ENCODE peak calls at places on chromosomes 1 and 21, in eight cellular contexts. One of them, this sample, is unnamed.

GRCh38 chr21:45383615-45384201 is 21.3 kb upstream of the COL18A1 start:
- DNase-seq in CD4-positive, alpha-beta memory T cell: no peak
- DNase-seq in stimulated activated CD4-positive, alpha-beta T cell treated with anti-CD3 and anti-CD28 coated beads, Interleukin-15, amount 100 ng/mL, for 24 hours: no peak
- DNase-seq in NT2/D1: no peak
- DNase-seq in BE2C: peak
- DNase-seq in activated T-cell treated with anti-CD3 and anti-CD28 coated beads for 1 hour: no peak
- DNase-seq in naive B cell: no peak
- DNase-seq in LoVo: no peak
- DNase-seq in this sample: no peak

GRCh38 chr1:234963904-234964702 is 164.5 kb downstream of the TOMM20 start:
- DNase-seq in CD4-positive, alpha-beta memory T cell: no peak
- DNase-seq in stimulated activated CD4-positive, alpha-beta T cell treated with anti-CD3 and anti-CD28 coated beads, Interleukin-15, amount 100 ng/mL, for 24 hours: no peak
- DNase-seq in NT2/D1: no peak
- DNase-seq in BE2C: no peak
- DNase-seq in activated T-cell treated with anti-CD3 and anti-CD28 coated beads for 1 hour: no peak
- DNase-seq in naive B cell: no peak
- DNase-seq in LoVo: no peak
- DNase-seq in this sample: no peak

GRCh38 chr1:178048426-178048825 is 45.5 kb upstream of the RASAL2 start:
- DNase-seq in CD4-positive, alpha-beta memory T cell: no peak
- DNase-seq in stimulated activated CD4-positive, alpha-beta T cell treated with anti-CD3 and anti-CD28 coated beads, Interleukin-15, amount 100 ng/mL, for 24 hours: no peak
- DNase-seq in NT2/D1: no peak
- DNase-seq in BE2C: no peak
- DNase-seq in activated T-cell treated with anti-CD3 and anti-CD28 coated beads for 1 hour: no peak
- DNase-seq in naive B cell: no peak
- DNase-seq in LoVo: no peak
- DNase-seq in this sample: no peak

GRCh38 chr1:215226755-215227154 is 144.2 kb downstream of the KCNK2 start:
- DNase-seq in CD4-positive, alpha-beta memory T cell: no peak
- DNase-seq in stimulated activated CD4-positive, alpha-beta T cell treated with anti-CD3 and anti-CD28 coated beads, Interleukin-15, amount 100 ng/mL, for 24 hours: no peak
- DNase-seq in NT2/D1: no peak
- DNase-seq in BE2C: no peak
- DNase-seq in activated T-cell treated with anti-CD3 and anti-CD28 coated beads for 1 hour: no peak
- DNase-seq in naive B cell: no peak
- DNase-seq in LoVo: no peak
- DNase-seq in this sample: no peak

GRCh38 chr1:93605812-93606512 is 75.7 kb downstream of the BCAR3 start:
- DNase-seq in CD4-positive, alpha-beta memory T cell: no peak
- DNase-seq in stimulated activated CD4-positive, alpha-beta T cell treated with anti-CD3 and anti-CD28 coated beads, Interleukin-15, amount 100 ng/mL, for 24 hours: peak
- DNase-seq in NT2/D1: no peak
- DNase-seq in BE2C: no peak
- DNase-seq in activated T-cell treated with anti-CD3 and anti-CD28 coated beads for 1 hour: no peak
- DNase-seq in naive B cell: no peak
- DNase-seq in LoVo: peak
- DNase-seq in this sample: no peak

GRCh38 chr1:93756656-93757055 is 75.0 kb upstream of the BCAR3 start:
- DNase-seq in CD4-positive, alpha-beta memory T cell: no peak
- DNase-seq in stimulated activated CD4-positive, alpha-beta T cell treated with anti-CD3 and anti-CD28 coated beads, Interleukin-15, amount 100 ng/mL, for 24 hours: no peak
- DNase-seq in NT2/D1: no peak
- DNase-seq in BE2C: no peak
- DNase-seq in activated T-cell treated with anti-CD3 and anti-CD28 coated beads for 1 hour: no peak
- DNase-seq in naive B cell: no peak
- DNase-seq in LoVo: no peak
- DNase-seq in this sample: no peak

GRCh38 chr1:202264300-202265075 is 70.9 kb downstream of the LGR6 start:
- DNase-seq in CD4-positive, alpha-beta memory T cell: no peak
- DNase-seq in stimulated activated CD4-positive, alpha-beta T cell treated with anti-CD3 and anti-CD28 coated beads, Interleukin-15, amount 100 ng/mL, for 24 hours: no peak
- DNase-seq in NT2/D1: no peak
- DNase-seq in BE2C: no peak
- DNase-seq in activated T-cell treated with anti-CD3 and anti-CD28 coated beads for 1 hour: no peak
- DNase-seq in naive B cell: no peak
- DNase-seq in LoVo: no peak
- DNase-seq in this sample: no peak

GRCh38 chr1:66981679-66982078 is 56.9 kb downstream of the MIER1 start:
- DNase-seq in CD4-positive, alpha-beta memory T cell: peak
- DNase-seq in stimulated activated CD4-positive, alpha-beta T cell treated with anti-CD3 and anti-CD28 coated beads, Interleukin-15, amount 100 ng/mL, for 24 hours: peak
- DNase-seq in NT2/D1: no peak
- DNase-seq in BE2C: no peak
- DNase-seq in activated T-cell treated with anti-CD3 and anti-CD28 coated beads for 1 hour: peak
- DNase-seq in naive B cell: no peak
- DNase-seq in LoVo: no peak
- DNase-seq in this sample: no peak

GRCh38 chr1:221947731-221948130 is 205.8 kb upstream of the DUSP10 start:
- DNase-seq in CD4-positive, alpha-beta memory T cell: no peak
- DNase-seq in stimulated activated CD4-positive, alpha-beta T cell treated with anti-CD3 and anti-CD28 coated beads, Interleukin-15, amount 100 ng/mL, for 24 hours: no peak
- DNase-seq in NT2/D1: no peak
- DNase-seq in BE2C: no peak
- DNase-seq in activated T-cell treated with anti-CD3 and anti-CD28 coated beads for 1 hour: no peak
- DNase-seq in naive B cell: no peak
- DNase-seq in LoVo: no peak
- DNase-seq in this sample: no peak

GRCh38 chr1:104636581-104636980 is 886.9 kb downstream of the AMY1C start:
- DNase-seq in CD4-positive, alpha-beta memory T cell: no peak
- DNase-seq in stimulated activated CD4-positive, alpha-beta T cell treated with anti-CD3 and anti-CD28 coated beads, Interleukin-15, amount 100 ng/mL, for 24 hours: no peak
- DNase-seq in NT2/D1: no peak
- DNase-seq in BE2C: no peak
- DNase-seq in activated T-cell treated with anti-CD3 and anti-CD28 coated beads for 1 hour: no peak
- DNase-seq in naive B cell: no peak
- DNase-seq in LoVo: no peak
- DNase-seq in this sample: peak

GRCh38 chr1:199298825-199299224 is 660.0 kb downstream of the PTPRC start:
- DNase-seq in CD4-positive, alpha-beta memory T cell: no peak
- DNase-seq in stimulated activated CD4-positive, alpha-beta T cell treated with anti-CD3 and anti-CD28 coated beads, Interleukin-15, amount 100 ng/mL, for 24 hours: no peak
- DNase-seq in NT2/D1: no peak
- DNase-seq in BE2C: no peak
- DNase-seq in activated T-cell treated with anti-CD3 and anti-CD28 coated beads for 1 hour: no peak
- DNase-seq in naive B cell: no peak
- DNase-seq in LoVo: no peak
- DNase-seq in this sample: no peak

GRCh38 chr1:198678901-198679329 is 40.1 kb downstream of the PTPRC start:
- DNase-seq in CD4-positive, alpha-beta memory T cell: peak
- DNase-seq in stimulated activated CD4-positive, alpha-beta T cell treated with anti-CD3 and anti-CD28 coated beads, Interleukin-15, amount 100 ng/mL, for 24 hours: peak
- DNase-seq in NT2/D1: no peak
- DNase-seq in BE2C: no peak
- DNase-seq in activated T-cell treated with anti-CD3 and anti-CD28 coated beads for 1 hour: no peak
- DNase-seq in naive B cell: peak
- DNase-seq in LoVo: no peak
- DNase-seq in this sample: no peak

GRCh38 chr1:227886503-227886961 is 61.2 kb downstream of the WNT9A start:
- DNase-seq in CD4-positive, alpha-beta memory T cell: no peak
- DNase-seq in stimulated activated CD4-positive, alpha-beta T cell treated with anti-CD3 and anti-CD28 coated beads, Interleukin-15, amount 100 ng/mL, for 24 hours: no peak
- DNase-seq in NT2/D1: no peak
- DNase-seq in BE2C: peak
- DNase-seq in activated T-cell treated with anti-CD3 and anti-CD28 coated beads for 1 hour: no peak
- DNase-seq in naive B cell: no peak
- DNase-seq in LoVo: no peak
- DNase-seq in this sample: no peak

GRCh38 chr1:201503397-201504176 is 3.3 kb downstream of the CSRP1 start:
- DNase-seq in CD4-positive, alpha-beta memory T cell: no peak
- DNase-seq in stimulated activated CD4-positive, alpha-beta T cell treated with anti-CD3 and anti-CD28 coated beads, Interleukin-15, amount 100 ng/mL, for 24 hours: no peak
- DNase-seq in NT2/D1: peak
- DNase-seq in BE2C: no peak
- DNase-seq in activated T-cell treated with anti-CD3 and anti-CD28 coated beads for 1 hour: no peak
- DNase-seq in naive B cell: no peak
- DNase-seq in LoVo: no peak
- DNase-seq in this sample: peak

GRCh38 chr1:187267745-187268277 is 439.1 kb downstream of the PLA2G4A start:
- DNase-seq in CD4-positive, alpha-beta memory T cell: no peak
- DNase-seq in stimulated activated CD4-positive, alpha-beta T cell treated with anti-CD3 and anti-CD28 coated beads, Interleukin-15, amount 100 ng/mL, for 24 hours: no peak
- DNase-seq in NT2/D1: no peak
- DNase-seq in BE2C: no peak
- DNase-seq in activated T-cell treated with anti-CD3 and anti-CD28 coated beads for 1 hour: no peak
- DNase-seq in naive B cell: no peak
- DNase-seq in LoVo: no peak
- DNase-seq in this sample: no peak

GRCh38 chr1:67791261-67791660 is 42.0 kb downstream of the GNG12 start:
- DNase-seq in CD4-positive, alpha-beta memory T cell: no peak
- DNase-seq in stimulated activated CD4-positive, alpha-beta T cell treated with anti-CD3 and anti-CD28 coated beads, Interleukin-15, amount 100 ng/mL, for 24 hours: no peak
- DNase-seq in NT2/D1: no peak
- DNase-seq in BE2C: no peak
- DNase-seq in activated T-cell treated with anti-CD3 and anti-CD28 coated beads for 1 hour: no peak
- DNase-seq in naive B cell: no peak
- DNase-seq in LoVo: no peak
- DNase-seq in this sample: no peak

GRCh38 chr1:81801834-81802531 is 1.2 kb downstream of the ADGRL2 start:
- DNase-seq in CD4-positive, alpha-beta memory T cell: no peak
- DNase-seq in stimulated activated CD4-positive, alpha-beta T cell treated with anti-CD3 and anti-CD28 coated beads, Interleukin-15, amount 100 ng/mL, for 24 hours: peak
- DNase-seq in NT2/D1: peak
- DNase-seq in BE2C: peak
- DNase-seq in activated T-cell treated with anti-CD3 and anti-CD28 coated beads for 1 hour: no peak
- DNase-seq in naive B cell: no peak
- DNase-seq in LoVo: no peak
- DNase-seq in this sample: peak

GRCh38 chr21:43810505-43811261 is 21.3 kb downstream of the RRP1 start:
- DNase-seq in CD4-positive, alpha-beta memory T cell: peak
- DNase-seq in stimulated activated CD4-positive, alpha-beta T cell treated with anti-CD3 and anti-CD28 coated beads, Interleukin-15, amount 100 ng/mL, for 24 hours: peak
- DNase-seq in NT2/D1: peak
- DNase-seq in BE2C: peak
- DNase-seq in activated T-cell treated with anti-CD3 and anti-CD28 coated beads for 1 hour: peak
- DNase-seq in naive B cell: peak
- DNase-seq in LoVo: peak
- DNase-seq in this sample: peak

GRCh38 chr1:171814692-171815091 is 26.6 kb upstream of the DNM3 start:
- DNase-seq in CD4-positive, alpha-beta memory T cell: no peak
- DNase-seq in stimulated activated CD4-positive, alpha-beta T cell treated with anti-CD3 and anti-CD28 coated beads, Interleukin-15, amount 100 ng/mL, for 24 hours: no peak
- DNase-seq in NT2/D1: no peak
- DNase-seq in BE2C: no peak
- DNase-seq in activated T-cell treated with anti-CD3 and anti-CD28 coated beads for 1 hour: no peak
- DNase-seq in naive B cell: no peak
- DNase-seq in LoVo: no peak
- DNase-seq in this sample: no peak

GRCh38 chr21:42847051-42847707 is 32.2 kb downstream of the WDR4 start:
- DNase-seq in CD4-positive, alpha-beta memory T cell: no peak
- DNase-seq in stimulated activated CD4-positive, alpha-beta T cell treated with anti-CD3 and anti-CD28 coated beads, Interleukin-15, amount 100 ng/mL, for 24 hours: no peak
- DNase-seq in NT2/D1: no peak
- DNase-seq in BE2C: peak
- DNase-seq in activated T-cell treated with anti-CD3 and anti-CD28 coated beads for 1 hour: no peak
- DNase-seq in naive B cell: no peak
- DNase-seq in LoVo: no peak
- DNase-seq in this sample: no peak

GRCh38 chr1:12052008-12052573 is 11.0 kb upstream of the TNFRSF8 start:
- DNase-seq in CD4-positive, alpha-beta memory T cell: no peak
- DNase-seq in stimulated activated CD4-positive, alpha-beta T cell treated with anti-CD3 and anti-CD28 coated beads, Interleukin-15, amount 100 ng/mL, for 24 hours: peak
- DNase-seq in NT2/D1: no peak
- DNase-seq in BE2C: no peak
- DNase-seq in activated T-cell treated with anti-CD3 and anti-CD28 coated beads for 1 hour: no peak
- DNase-seq in naive B cell: no peak
- DNase-seq in LoVo: peak
- DNase-seq in this sample: no peak

GRCh38 chr1:167625040-167625823 is 4.8 kb upstream of the RCSD1 start:
- DNase-seq in CD4-positive, alpha-beta memory T cell: no peak
- DNase-seq in stimulated activated CD4-positive, alpha-beta T cell treated with anti-CD3 and anti-CD28 coated beads, Interleukin-15, amount 100 ng/mL, for 24 hours: no peak
- DNase-seq in NT2/D1: no peak
- DNase-seq in BE2C: no peak
- DNase-seq in activated T-cell treated with anti-CD3 and anti-CD28 coated beads for 1 hour: no peak
- DNase-seq in naive B cell: no peak
- DNase-seq in LoVo: no peak
- DNase-seq in this sample: no peak

GRCh38 chr1:196380311-196380710 is 227.9 kb downstream of the KCNT2 start:
- DNase-seq in CD4-positive, alpha-beta memory T cell: no peak
- DNase-seq in stimulated activated CD4-positive, alpha-beta T cell treated with anti-CD3 and anti-CD28 coated beads, Interleukin-15, amount 100 ng/mL, for 24 hours: no peak
- DNase-seq in NT2/D1: no peak
- DNase-seq in BE2C: no peak
- DNase-seq in activated T-cell treated with anti-CD3 and anti-CD28 coated beads for 1 hour: no peak
- DNase-seq in naive B cell: no peak
- DNase-seq in LoVo: no peak
- DNase-seq in this sample: no peak

GRCh38 chr1:180528868-180529470 is 26.6 kb upstream of the ACBD6 start:
- DNase-seq in CD4-positive, alpha-beta memory T cell: no peak
- DNase-seq in stimulated activated CD4-positive, alpha-beta T cell treated with anti-CD3 and anti-CD28 coated beads, Interleukin-15, amount 100 ng/mL, for 24 hours: no peak
- DNase-seq in NT2/D1: no peak
- DNase-seq in BE2C: no peak
- DNase-seq in activated T-cell treated with anti-CD3 and anti-CD28 coated beads for 1 hour: no peak
- DNase-seq in naive B cell: no peak
- DNase-seq in LoVo: no peak
- DNase-seq in this sample: no peak

GRCh38 chr21:42887321-42887720 is 5.8 kb upstream of the NDUFV3 start:
- DNase-seq in CD4-positive, alpha-beta memory T cell: no peak
- DNase-seq in stimulated activated CD4-positive, alpha-beta T cell treated with anti-CD3 and anti-CD28 coated beads, Interleukin-15, amount 100 ng/mL, for 24 hours: no peak
- DNase-seq in NT2/D1: no peak
- DNase-seq in BE2C: no peak
- DNase-seq in activated T-cell treated with anti-CD3 and anti-CD28 coated beads for 1 hour: no peak
- DNase-seq in naive B cell: no peak
- DNase-seq in LoVo: no peak
- DNase-seq in this sample: no peak

GRCh38 chr1:36224537-36225297 is 474 bp downstream of the THRAP3 start:
- DNase-seq in CD4-positive, alpha-beta memory T cell: no peak
- DNase-seq in stimulated activated CD4-positive, alpha-beta T cell treated with anti-CD3 and anti-CD28 coated beads, Interleukin-15, amount 100 ng/mL, for 24 hours: peak
- DNase-seq in NT2/D1: peak
- DNase-seq in BE2C: peak
- DNase-seq in activated T-cell treated with anti-CD3 and anti-CD28 coated beads for 1 hour: no peak
- DNase-seq in naive B cell: no peak
- DNase-seq in LoVo: peak
- DNase-seq in this sample: peak

GRCh38 chr1:81693316-81693715 is 107.4 kb upstream of the ADGRL2 start:
- DNase-seq in CD4-positive, alpha-beta memory T cell: no peak
- DNase-seq in stimulated activated CD4-positive, alpha-beta T cell treated with anti-CD3 and anti-CD28 coated beads, Interleukin-15, amount 100 ng/mL, for 24 hours: no peak
- DNase-seq in NT2/D1: no peak
- DNase-seq in BE2C: no peak
- DNase-seq in activated T-cell treated with anti-CD3 and anti-CD28 coated beads for 1 hour: no peak
- DNase-seq in naive B cell: no peak
- DNase-seq in LoVo: no peak
- DNase-seq in this sample: no peak

GRCh38 chr1:44284184-44284583 is 70.9 kb downstream of the ERI3 start:
- DNase-seq in CD4-positive, alpha-beta memory T cell: no peak
- DNase-seq in stimulated activated CD4-positive, alpha-beta T cell treated with anti-CD3 and anti-CD28 coated beads, Interleukin-15, amount 100 ng/mL, for 24 hours: no peak
- DNase-seq in NT2/D1: no peak
- DNase-seq in BE2C: no peak
- DNase-seq in activated T-cell treated with anti-CD3 and anti-CD28 coated beads for 1 hour: no peak
- DNase-seq in naive B cell: no peak
- DNase-seq in LoVo: no peak
- DNase-seq in this sample: no peak

GRCh38 chr1:15948600-15949452 is 27.1 kb downstream of the ZBTB17 start:
- DNase-seq in CD4-positive, alpha-beta memory T cell: no peak
- DNase-seq in stimulated activated CD4-positive, alpha-beta T cell treated with anti-CD3 and anti-CD28 coated beads, Interleukin-15, amount 100 ng/mL, for 24 hours: peak
- DNase-seq in NT2/D1: no peak
- DNase-seq in BE2C: no peak
- DNase-seq in activated T-cell treated with anti-CD3 and anti-CD28 coated beads for 1 hour: no peak
- DNase-seq in naive B cell: no peak
- DNase-seq in LoVo: no peak
- DNase-seq in this sample: no peak

GRCh38 chr1:239997515-239998311 is 94.0 kb upstream of the FMN2 start:
- DNase-seq in CD4-positive, alpha-beta memory T cell: no peak
- DNase-seq in stimulated activated CD4-positive, alpha-beta T cell treated with anti-CD3 and anti-CD28 coated beads, Interleukin-15, amount 100 ng/mL, for 24 hours: peak
- DNase-seq in NT2/D1: no peak
- DNase-seq in BE2C: peak
- DNase-seq in activated T-cell treated with anti-CD3 and anti-CD28 coated beads for 1 hour: no peak
- DNase-seq in naive B cell: no peak
- DNase-seq in LoVo: no peak
- DNase-seq in this sample: no peak

GRCh38 chr1:225819346-225820192 is 9.6 kb downstream of the EPHX1 start:
- DNase-seq in CD4-positive, alpha-beta memory T cell: no peak
- DNase-seq in stimulated activated CD4-positive, alpha-beta T cell treated with anti-CD3 and anti-CD28 coated beads, Interleukin-15, amount 100 ng/mL, for 24 hours: no peak
- DNase-seq in NT2/D1: no peak
- DNase-seq in BE2C: no peak
- DNase-seq in activated T-cell treated with anti-CD3 and anti-CD28 coated beads for 1 hour: no peak
- DNase-seq in naive B cell: no peak
- DNase-seq in LoVo: no peak
- DNase-seq in this sample: no peak

GRCh38 chr1:245247791-245248789 is 93.3 kb downstream of the KIF26B start:
- DNase-seq in CD4-positive, alpha-beta memory T cell: no peak
- DNase-seq in stimulated activated CD4-positive, alpha-beta T cell treated with anti-CD3 and anti-CD28 coated beads, Interleukin-15, amount 100 ng/mL, for 24 hours: no peak
- DNase-seq in NT2/D1: no peak
- DNase-seq in BE2C: no peak
- DNase-seq in activated T-cell treated with anti-CD3 and anti-CD28 coated beads for 1 hour: no peak
- DNase-seq in naive B cell: no peak
- DNase-seq in LoVo: no peak
- DNase-seq in this sample: no peak

GRCh38 chr21:32562426-32562825 is 22.9 kb downstream of the TCP10L start:
- DNase-seq in CD4-positive, alpha-beta memory T cell: no peak
- DNase-seq in stimulated activated CD4-positive, alpha-beta T cell treated with anti-CD3 and anti-CD28 coated beads, Interleukin-15, amount 100 ng/mL, for 24 hours: no peak
- DNase-seq in NT2/D1: peak
- DNase-seq in BE2C: peak
- DNase-seq in activated T-cell treated with anti-CD3 and anti-CD28 coated beads for 1 hour: no peak
- DNase-seq in naive B cell: no peak
- DNase-seq in LoVo: no peak
- DNase-seq in this sample: no peak

GRCh38 chr1:10973552-10973951 is 38.9 kb upstream of the TARDBP start:
- DNase-seq in CD4-positive, alpha-beta memory T cell: no peak
- DNase-seq in stimulated activated CD4-positive, alpha-beta T cell treated with anti-CD3 and anti-CD28 coated beads, Interleukin-15, amount 100 ng/mL, for 24 hours: no peak
- DNase-seq in NT2/D1: no peak
- DNase-seq in BE2C: no peak
- DNase-seq in activated T-cell treated with anti-CD3 and anti-CD28 coated beads for 1 hour: no peak
- DNase-seq in naive B cell: no peak
- DNase-seq in LoVo: no peak
- DNase-seq in this sample: peak